ENCODE peak calls at places on chromosomes 5 and 9, in six cellular contexts. One of them, this sample, is unnamed.

GRCh38 chr5:166436857-166437256 is 1854.6 kb upstream of the WWC1 start:
- DNase-seq in Kasumi-1: no peak
- DNase-seq in NCI-H1092 treated with DMSO at 0.1 percent for 48 hours: no peak
- DNase-seq in choroid plexus epithelial cell: peak
- DNase-seq in M059J: peak
- DNase-seq in pons: no peak
- DNase-seq in this sample: peak

GRCh38 chr9:137333016-137333726 is 31.1 kb upstream of the NRARP start:
- DNase-seq in M059J: peak
- DNase-seq in NCI-H1092 treated with DMSO at 0.1 percent for 48 hours: no peak
- DNase-seq in pons: no peak
- DNase-seq in Kasumi-1: no peak
- DNase-seq in choroid plexus epithelial cell: peak
- DNase-seq in this sample: no peak

GRCh38 chr9:79572032-79572890 is 496 bp downstream of the TLE4 start:
- DNase-seq in pons: no peak
- DNase-seq in Kasumi-1: peak
- DNase-seq in M059J: peak
- DNase-seq in NCI-H1092 treated with DMSO at 0.1 percent for 48 hours: peak
- DNase-seq in choroid plexus epithelial cell: peak
- DNase-seq in this sample: peak

GRCh38 chr9:86405926-86406325 is 51.7 kb upstream of the TUT7 start:
- DNase-seq in M059J: peak
- DNase-seq in pons: peak
- DNase-seq in NCI-H1092 treated with DMSO at 0.1 percent for 48 hours: no peak
- DNase-seq in choroid plexus epithelial cell: peak
- DNase-seq in Kasumi-1: peak
- DNase-seq in this sample: peak

GRCh38 chr9:18604971-18605370 is 131.0 kb downstream of the ADAMTSL1 start:
- DNase-seq in Kasumi-1: no peak
- DNase-seq in M059J: no peak
- DNase-seq in pons: peak
- DNase-seq in NCI-H1092 treated with DMSO at 0.1 percent for 48 hours: no peak
- DNase-seq in choroid plexus epithelial cell: no peak
- DNase-seq in this sample: no peak

GRCh38 chr9:4425358-4426045 is 64.8 kb upstream of the SLC1A1 start:
- DNase-seq in Kasumi-1: no peak
- DNase-seq in NCI-H1092 treated with DMSO at 0.1 percent for 48 hours: no peak
- DNase-seq in choroid plexus epithelial cell: peak
- DNase-seq in pons: no peak
- DNase-seq in M059J: no peak
- DNase-seq in this sample: no peak

GRCh38 chr5:135705230-135705631 is 126.4 kb upstream of the CXCL14 start:
- DNase-seq in NCI-H1092 treated with DMSO at 0.1 percent for 48 hours: no peak
- DNase-seq in M059J: peak
- DNase-seq in Kasumi-1: no peak
- DNase-seq in choroid plexus epithelial cell: no peak
- DNase-seq in pons: no peak
- DNase-seq in this sample: peak

GRCh38 chr5:58407042-58407709 is 52.7 kb downstream of the PLK2 start:
- DNase-seq in M059J: peak
- DNase-seq in choroid plexus epithelial cell: peak
- DNase-seq in pons: no peak
- DNase-seq in NCI-H1092 treated with DMSO at 0.1 percent for 48 hours: no peak
- DNase-seq in Kasumi-1: no peak
- DNase-seq in this sample: peak

This sample was measured in mesenchymal stem cell.